ENCODE peak calls at places on chromosomes 1 and 21, in four cellular contexts. P, S, Y and Q are unnamed samples.

GRCh38 chr1:109995536-109995935 is 11.0 kb downstream of the AHCYL1 start:
- DNase-seq in P (no peak), S (no peak), Y (no peak), Q (no peak)

GRCh38 chr1:85049735-85050166 is 1.5 kb upstream of the MCOLN3 start:
- DNase-seq in P (no peak), S (no peak), Y (no peak), Q (no peak)

GRCh38 chr1:19009126-19009881 is 52.8 kb upstream of the IFFO2 start:
- DNase-seq in P (no peak), S (no peak), Y (no peak), Q (no peak)

GRCh38 chr1:17281775-17282181 is 26.2 kb upstream of the PADI4 start:
- DNase-seq in P (no peak), S (no peak), Y (no peak), Q (peak)

GRCh38 chr1:101652476-101652875 is 344.2 kb downstream of the OLFM3 start:
- DNase-seq in P (no peak), S (no peak), Y (no peak), Q (no peak)

GRCh38 chr21:46084041-46084561 is 13.8 kb upstream of the COL6A2 start:
- DNase-seq in P (no peak), S (no peak), Y (no peak), Q (peak)

GRCh38 chr1:33261344-33261743 is 5.1 kb downstream of the ZNF362 start:
- DNase-seq in P (no peak), S (no peak), Y (no peak), Q (no peak)

GRCh38 chr1:156140879-156141707 is 12.3 kb upstream of the SEMA4A start:
- DNase-seq in P (no peak), S (peak), Y (no peak), Q (no peak)

GRCh38 chr1:152252157-152252556 is 28.2 kb upstream of the HRNR start:
- DNase-seq in P (no peak), S (no peak), Y (no peak), Q (no peak)

GRCh38 chr1:91624331-91624730 is 123.7 kb downstream of the CDC7 start:
- DNase-seq in P (no peak), S (no peak), Y (no peak), Q (no peak)

GRCh38 chr1:65541161-65541560 is 120.7 kb downstream of the LEPR start:
- DNase-seq in P (no peak), S (no peak), Y (no peak), Q (no peak)

GRCh38 chr1:218247339-218247738 is 37.8 kb upstream of the RRP15 start:
- DNase-seq in P (no peak), S (no peak), Y (no peak), Q (no peak)

GRCh38 chr1:200967693-200968468 is 55.6 kb downstream of the KIF21B start:
- DNase-seq in P (no peak), S (no peak), Y (no peak), Q (no peak)

GRCh38 chr1:64246294-64246917 is 43.0 kb downstream of the UBE2U start:
- DNase-seq in P (no peak), S (no peak), Y (no peak), Q (no peak)

GRCh38 chr1:9058465-9058864 is 11.0 kb downstream of the SLC2A5 start:
- DNase-seq in P (no peak), S (no peak), Y (no peak), Q (no peak)

GRCh38 chr1:56025942-56026341 is 553.4 kb downstream of the PLPP3 start:
- DNase-seq in P (no peak), S (no peak), Y (no peak), Q (no peak)

GRCh38 chr1:185787238-185787637 is 53.0 kb downstream of the HMCN1 start:
- DNase-seq in P (no peak), S (no peak), Y (no peak), Q (no peak)

GRCh38 chr1:240031009-240031408 is 60.7 kb upstream of the FMN2 start:
- DNase-seq in P (no peak), S (no peak), Y (peak), Q (no peak)

GRCh38 chr1:212981571-212982328 is 31.4 kb downstream of the VASH2 start:
- DNase-seq in P (no peak), S (no peak), Y (no peak), Q (no peak)

GRCh38 chr21:45371649-45372048 is 33.3 kb upstream of the COL18A1 start:
- DNase-seq in P (no peak), S (no peak), Y (no peak), Q (no peak)

GRCh38 chr21:45612096-45613019 is 31.2 kb upstream of the PCBP3 start:
- DNase-seq in P (peak), S (no peak), Y (no peak), Q (peak)

GRCh38 chr1:48480504-48480903 is 8.5 kb upstream of the SPATA6 start:
- DNase-seq in P (no peak), S (no peak), Y (no peak), Q (no peak)

GRCh38 chr1:1924849-1925248 is 5.8 kb upstream of the TMEM52 start:
- DNase-seq in P (no peak), S (no peak), Y (no peak), Q (no peak)

GRCh38 chr1:36204347-36204909 is 19.8 kb upstream of the THRAP3 start:
- DNase-seq in P (no peak), S (no peak), Y (no peak), Q (no peak)